ENCODE peak calls at places on chromosomes 12 and 14, in seven cellular contexts. J, L, P, Y, D, V and T are unnamed samples.

GRCh38 chr14:58955294-58955821 is 233.1 kb upstream of the DAAM1 start:
- DNase-seq in J (peak), L (peak), P (no peak), Y (no peak), D (no peak), V (no peak), T (no peak)

GRCh38 chr14:50363734-50364113 is 33.0 kb downstream of the CDKL1 start:
- DNase-seq in J (peak), L (no peak), P (no peak), Y (no peak), D (no peak), V (peak), T (no peak)

GRCh38 chr14:98227000-98227726 is 1044.8 kb downstream of the BCL11B start:
- DNase-seq in J (peak), L (no peak), P (no peak), Y (no peak), D (no peak), V (no peak), T (no peak)

GRCh38 chr14:36604757-36605505 is 22.5 kb upstream of the NKX2-8 start:
- DNase-seq in J (no peak), L (peak), P (peak), Y (peak), D (peak), V (peak), T (no peak)

GRCh38 chr12:28479683-28480082 is 289.4 kb downstream of the CCDC91 start:
- DNase-seq in J (no peak), L (no peak), P (no peak), Y (no peak), D (no peak), V (no peak), T (no peak)

GRCh38 chr14:90456551-90456950 is 59.7 kb downstream of the CALM1 start:
- DNase-seq in J (no peak), L (no peak), P (no peak), Y (no peak), D (no peak), V (no peak), T (no peak)

GRCh38 chr12:16352481-16352880 is 5.0 kb downstream of the MGST1 start:
- DNase-seq in J (no peak), L (no peak), P (no peak), Y (no peak), D (no peak), V (no peak), T (no peak)

GRCh38 chr12:52442600-52443061 is 8.5 kb upstream of the KRT75 start:
- DNase-seq in J (no peak), L (peak), P (no peak), Y (no peak), D (peak), V (no peak), T (no peak)

GRCh38 chr12:8018666-8019581 is 13.6 kb upstream of the FOXJ2 start:
- DNase-seq in J (no peak), L (peak), P (no peak), Y (no peak), D (no peak), V (no peak), T (peak)

GRCh38 chr12:51401486-51401885 is 10.3 kb upstream of the GALNT6 start:
- DNase-seq in J (no peak), L (no peak), P (no peak), Y (no peak), D (no peak), V (no peak), T (no peak)

GRCh38 chr14:54652188-54652889 is 85.4 kb downstream of the SAMD4A start:
- DNase-seq in J (no peak), L (peak), P (peak), Y (peak), D (peak), V (no peak), T (no peak)

GRCh38 chr14:95041477-95042020 is 115.8 kb downstream of the DICER1 start:
- DNase-seq in J (no peak), L (no peak), P (no peak), Y (no peak), D (no peak), V (no peak), T (no peak)

GRCh38 chr14:72714094-72714493 is 179.8 kb downstream of the DPF3 start:
- DNase-seq in J (peak), L (no peak), P (no peak), Y (no peak), D (no peak), V (peak), T (peak)

GRCh38 chr14:68308695-68309094 is 484.2 kb downstream of the ZFP36L1 start:
- DNase-seq in J (no peak), L (no peak), P (no peak), Y (no peak), D (no peak), V (no peak), T (no peak)

GRCh38 chr12:67331123-67331522 is 62.0 kb downstream of the CAND1 start:
- DNase-seq in J (no peak), L (no peak), P (no peak), Y (no peak), D (no peak), V (no peak), T (no peak)

GRCh38 chr12:19064713-19065112 is 64.8 kb upstream of the PLEKHA5 start:
- DNase-seq in J (no peak), L (no peak), P (no peak), Y (no peak), D (no peak), V (no peak), T (no peak)

GRCh38 chr14:41806355-41806975 is 199.8 kb downstream of the LRFN5 start:
- DNase-seq in J (no peak), L (no peak), P (no peak), Y (no peak), D (no peak), V (no peak), T (no peak)

GRCh38 chr12:123471374-123472068 is 13.6 kb downstream of the SNRNP35 start:
- DNase-seq in J (no peak), L (no peak), P (no peak), Y (no peak), D (no peak), V (no peak), T (no peak)

GRCh38 chr12:6827437-6827894 is 741 bp upstream of the P3H3 start:
- DNase-seq in J (no peak), L (peak), P (peak), Y (peak), D (no peak), V (peak), T (no peak)

GRCh38 chr12:32753605-32754004 is 2.1 kb downstream of the YARS2 start:
- DNase-seq in J (no peak), L (no peak), P (no peak), Y (no peak), D (no peak), V (no peak), T (no peak)

GRCh38 chr12:32756476-32757158 is 920 bp upstream of the YARS2 start:
- DNase-seq in J (no peak), L (peak), P (no peak), Y (no peak), D (no peak), V (no peak), T (no peak)

GRCh38 chr12:32754101-32754500 is 1.6 kb downstream of the YARS2 start:
- DNase-seq in J (no peak), L (peak), P (no peak), Y (no peak), D (no peak), V (peak), T (no peak)

GRCh38 chr12:32755654-32756475 is at the start of gene YARS2:
- DNase-seq in J (peak), L (peak), P (peak), Y (peak), D (peak), V (peak), T (no peak)

DNA sequence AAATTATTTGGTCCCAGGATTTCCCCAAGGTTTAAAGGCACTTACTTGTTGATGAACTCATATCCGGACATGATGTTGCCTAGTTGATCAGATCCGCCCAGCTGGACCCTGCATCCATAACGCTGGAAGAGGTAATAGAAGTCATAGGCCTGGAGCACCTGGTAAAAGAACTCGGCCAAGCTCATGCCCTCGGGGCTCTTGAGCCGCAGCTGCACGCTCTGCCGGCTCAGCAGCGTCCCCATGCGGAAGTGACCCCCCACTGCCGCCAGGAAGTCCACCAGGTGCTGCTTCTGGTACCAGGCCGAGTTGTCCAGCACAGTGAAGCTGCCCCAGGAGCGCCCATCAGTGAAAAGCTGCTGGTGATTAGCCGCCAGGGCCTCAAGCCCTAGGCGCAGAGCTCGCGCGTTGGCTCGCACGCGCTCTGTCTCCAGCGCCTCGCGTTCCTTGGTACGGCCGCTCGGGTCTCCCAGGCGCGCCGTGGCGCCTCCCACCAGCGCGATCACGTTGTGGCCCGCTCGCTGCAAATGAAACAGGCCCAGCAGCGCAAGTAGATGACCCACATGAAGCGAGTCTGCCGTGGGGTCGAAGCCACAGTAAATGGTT is 545 bp downstream of the YARS2 start:
- DNase-seq in J (peak), L (peak), P (peak), Y (peak), D (peak), V (peak), T (peak)
- TF ChIP-seq CTCF in J (peak), L (peak), P (no peak), Y (peak), D (peak), V (peak), T (peak)

DNA sequence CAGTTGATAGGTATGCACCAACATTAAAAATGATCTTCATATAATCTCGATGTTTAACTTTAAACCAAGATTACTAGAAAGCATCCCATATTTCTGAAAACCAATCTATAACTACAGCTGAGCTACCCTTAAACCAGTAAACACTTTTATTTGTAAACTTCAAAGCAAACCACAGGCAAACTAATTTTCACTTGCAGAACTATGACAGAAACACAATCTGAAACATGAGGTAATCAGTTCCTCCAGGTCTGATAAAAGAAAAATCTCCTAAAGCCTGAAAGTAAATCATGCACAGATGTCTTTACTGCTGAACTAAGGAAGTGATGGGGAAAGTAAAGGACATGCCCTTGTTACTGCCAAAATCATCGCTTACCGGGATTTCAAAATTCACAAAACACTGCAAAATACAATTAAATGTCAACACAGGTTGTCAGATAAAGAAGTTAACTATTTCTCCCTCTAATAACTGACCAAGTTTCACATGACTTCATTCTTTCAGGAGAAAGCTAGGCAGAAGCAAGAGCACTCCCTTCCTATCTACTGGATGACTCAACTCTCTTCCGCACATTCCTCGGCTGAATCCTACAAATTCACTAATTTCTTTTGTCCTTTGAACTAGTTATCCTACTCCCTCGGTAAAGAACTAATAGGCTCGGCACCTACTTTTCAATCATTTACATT is 1.5 kb downstream of the EEA1 start:
- DNase-seq in J (no peak), L (peak), P (no peak), Y (no peak), D (no peak), V (no peak), T (no peak)
- TF ChIP-seq POLR2AphosphoS5 in J (no peak), L (no peak), P (no peak), Y (no peak), D (no peak), V (no peak), T (no peak)

GRCh38 chr12:96908170-96908675 is 1.2 kb downstream of the NEDD1 start:
- DNase-seq in J (no peak), L (no peak), P (no peak), Y (no peak), D (no peak), V (no peak), T (no peak)

GRCh38 chr12:96906498-96906848 is 584 bp upstream of the NEDD1 start:
- DNase-seq in J (no peak), L (peak), P (no peak), Y (no peak), D (no peak), V (no peak), T (no peak)

GRCh38 chr12:96902076-96902475 is 5.0 kb upstream of the NEDD1 start:
- DNase-seq in J (no peak), L (no peak), P (no peak), Y (no peak), D (no peak), V (no peak), T (no peak)

GRCh38 chr12:96907681-96908163 is 665 bp downstream of the NEDD1 start:
- DNase-seq in J (no peak), L (peak), P (no peak), Y (peak), D (no peak), V (peak), T (no peak)

GRCh38 chr12:96906849-96907664 is at the start of gene NEDD1:
- DNase-seq in J (no peak), L (peak), P (peak), Y (peak), D (peak), V (peak), T (peak)
- TF ChIP-seq CTCF in J (no peak), L (no peak), P (no peak), Y (no peak), D (no peak), V (no peak), T (no peak)

GRCh38 chr12:98418357-98419075 is 96.9 kb upstream of the TMPO start:
- DNase-seq in J (no peak), L (peak), P (peak), Y (peak), D (no peak), V (no peak), T (peak)
- TF ChIP-seq POLR2AphosphoS5 in J (no peak), L (no peak), P (peak), Y (peak), D (no peak), V (no peak), T (peak)

DNA sequence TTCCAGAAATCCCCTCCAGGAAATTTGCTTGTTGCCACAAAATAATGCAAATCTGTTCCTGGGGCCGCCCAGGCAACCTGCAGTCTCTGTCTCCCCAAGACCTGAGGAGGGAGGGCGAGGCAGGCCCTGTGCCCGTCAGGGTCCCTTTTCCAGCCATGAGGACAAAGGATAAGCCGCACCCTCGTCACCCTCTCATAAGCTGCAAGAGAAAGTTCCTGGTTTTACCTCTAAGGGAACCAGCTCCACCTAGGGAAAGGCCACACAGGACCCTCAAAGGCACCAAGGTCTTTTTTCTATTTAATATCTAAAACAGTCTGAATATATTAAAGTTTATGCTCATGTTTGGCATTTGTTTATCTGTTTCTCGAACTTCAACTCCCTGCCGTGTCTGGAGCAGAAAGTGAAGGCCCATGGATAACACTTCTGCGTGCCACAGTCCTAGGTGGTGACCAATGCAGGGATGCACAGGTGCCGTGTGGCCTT is 44.9 kb downstream of the PSMA6 start:
- DNase-seq in J (no peak), L (no peak), P (no peak), Y (no peak), D (no peak), V (no peak), T (no peak)
- TF ChIP-seq CTCF in J (no peak), L (no peak), P (no peak), Y (no peak), D (no peak), V (no peak), T (no peak)

GRCh38 chr14:102015771-102016170 is 51.4 kb downstream of the DYNC1H1 start:
- DNase-seq in J (no peak), L (no peak), P (no peak), Y (no peak), D (no peak), V (no peak), T (no peak)

GRCh38 chr14:102012336-102012735 is 48.0 kb downstream of the DYNC1H1 start:
- DNase-seq in J (no peak), L (no peak), P (no peak), Y (no peak), D (no peak), V (no peak), T (no peak)

GRCh38 chr14:102015045-102015685 is 50.8 kb downstream of the DYNC1H1 start:
- DNase-seq in J (no peak), L (no peak), P (no peak), Y (no peak), D (no peak), V (no peak), T (peak)

GRCh38 chr14:102011631-102012030 is 47.3 kb downstream of the DYNC1H1 start:
- DNase-seq in J (no peak), L (no peak), P (no peak), Y (no peak), D (no peak), V (no peak), T (no peak)

DNA sequence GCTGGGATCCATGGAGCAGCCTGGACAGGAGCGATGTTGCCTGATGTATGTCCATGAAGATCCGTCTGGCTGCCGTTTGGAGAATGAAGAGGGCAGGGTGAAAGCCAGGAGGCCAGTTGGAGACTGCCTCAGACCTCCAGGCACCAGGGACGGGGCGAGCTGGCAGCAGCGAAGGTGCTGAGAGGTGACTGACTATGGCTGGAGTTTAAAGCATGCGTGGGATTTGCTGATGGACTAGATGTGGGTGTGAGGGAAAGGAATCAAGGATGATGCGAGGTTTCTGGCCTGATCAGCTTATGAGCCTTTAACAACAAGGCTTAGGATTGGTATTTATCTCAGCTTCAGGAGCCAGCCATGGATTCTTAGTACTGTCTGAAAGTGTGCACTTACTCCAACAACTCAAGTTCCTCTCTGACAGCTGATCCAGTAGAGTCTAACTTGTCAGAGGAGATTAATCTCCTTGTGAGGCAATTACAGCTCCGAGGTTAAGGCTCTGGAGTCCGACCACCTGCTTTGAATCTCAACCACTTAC is 49.4 kb downstream of the DYNC1H1 start:
- DNase-seq in J (no peak), L (no peak), P (no peak), Y (no peak), D (no peak), V (no peak), T (peak)
- TF ChIP-seq POLR2AphosphoS5 in J (no peak), L (no peak), P (no peak), Y (no peak), D (no peak), V (no peak), T (no peak)

GRCh38 chr12:30286345-30286926 is 409.2 kb downstream of the IPO8 start:
- DNase-seq in J (no peak), L (peak), P (no peak), Y (no peak), D (no peak), V (no peak), T (no peak)
- TF ChIP-seq CTCF in J (peak), L (peak), P (no peak), Y (no peak), D (peak), V (peak), T (no peak)